ENCODE peak calls at places on chromosomes 3 and 15, in eight cellular contexts. F is sciatic nerve; K is effector memory CD8-positive, alpha-beta T cell; B is Panc1; I is CD8-positive, alpha-beta T cell; U is left lung; P is activated naive CD4-positive, alpha-beta T cell treated with anti-CD3 and anti-CD28 coated beads, Interleukin-2, amount 50 U/mL, for 72 hours; Y is upper lobe of right lung. E is an unnamed sample.

GRCh38 chr15:69462493-69463181 is 10.0 kb downstream of the RPLP1 start:
- ATAC-seq in F (peak), I (peak), P (peak), K (peak), B (peak), Y (peak), U (peak), E (peak)

GRCh38 chr15:29569533-29570092 is 252.7 kb downstream of the TJP1 start:
- ATAC-seq in F (no peak), Y (no peak), B (no peak), P (no peak), U (no peak), I (no peak), K (no peak), E (no peak)

GRCh38 chr3:45683417-45684326 is 5.5 kb upstream of the SACM1L start:
- ATAC-seq in Y (no peak), B (no peak), F (no peak), P (no peak), I (no peak), K (no peak), U (no peak), E (no peak)

GRCh38 chr3:110814170-110815007 is 257.2 kb upstream of the NECTIN3 start:
- ATAC-seq in U (no peak), P (peak), F (no peak), B (no peak), Y (no peak), K (peak), I (peak), E (no peak)

GRCh38 chr15:99474041-99474906 is 91.5 kb upstream of the MEF2A start:
- ATAC-seq in P (no peak), I (no peak), K (no peak), F (peak), B (no peak), U (peak), Y (peak), E (no peak)

GRCh38 chr15:81747026-81747425 is 298.8 kb downstream of the MEX3B start:
- ATAC-seq in U (no peak), B (no peak), I (no peak), F (no peak), Y (no peak), P (no peak), K (no peak), E (no peak)

GRCh38 chr3:186107148-186108105 is 1.5 kb downstream of the ETV5 start:
- ATAC-seq in F (peak), B (peak), I (no peak), K (no peak), P (no peak), U (peak), Y (peak), E (no peak)

GRCh38 chr3:8548502-8549300 is 47.1 kb downstream of the LMCD1 start:
- ATAC-seq in P (no peak), F (no peak), I (no peak), B (no peak), Y (no peak), K (no peak), U (no peak), E (no peak)

GRCh38 chr15:42137461-42138261 is 18.8 kb downstream of the PLA2G4F start:
- ATAC-seq in I (peak), Y (peak), F (peak), B (peak), P (peak), K (no peak), U (peak), E (no peak)

GRCh38 chr3:194514626-194515025 is 27.8 kb upstream of the ATP13A3 start:
- ATAC-seq in Y (no peak), U (no peak), F (no peak), B (no peak), I (no peak), P (no peak), K (peak), E (no peak)

GRCh38 chr3:7695067-7695466 is 806.6 kb upstream of the LMCD1 start:
- ATAC-seq in Y (peak), F (no peak), B (no peak), U (peak), P (no peak), K (no peak), I (no peak), E (no peak)

GRCh38 chr15:67880651-67881182 is 40.9 kb upstream of the RNU6-1 start:
- ATAC-seq in Y (peak), U (peak), F (no peak), I (no peak), P (no peak), K (no peak), B (no peak), E (no peak)

GRCh38 chr3:194867270-194867983 is 181.7 kb downstream of the FAM43A start:
- ATAC-seq in Y (peak), F (peak), B (no peak), U (peak), I (no peak), P (no peak), K (no peak), E (peak)

GRCh38 chr3:25555695-25556094 is 109.0 kb downstream of the TOP2B start:
- ATAC-seq in I (no peak), F (peak), K (no peak), B (no peak), U (no peak), Y (no peak), P (no peak), E (no peak)

GRCh38 chr15:26682765-26683164 is 90.1 kb downstream of the GABRB3 start:
- ATAC-seq in F (no peak), P (no peak), B (no peak), K (no peak), U (no peak), Y (no peak), I (no peak), E (no peak)

GRCh38 chr3:123329636-123330340 is 119.1 kb downstream of the ADCY5 start:
- ATAC-seq in I (no peak), F (peak), P (no peak), U (no peak), K (no peak), Y (no peak), B (no peak), E (no peak)